ENCODE peak calls at places on chromosome 4, in eight cellular contexts. One of them, this sample, is unnamed.

GRCh38 chr4:52721968-52722814 is 29.0 kb downstream of the ERVMER34-1 start:
- DNase-seq in activated CD8-positive, alpha-beta memory T cell treated with anti-CD3 and anti-CD28 coated beads for 4 hours: peak; percentile 73
- DNase-seq in natural killer cell treated with Interleukin-12 subunit alpha and Interleukin-12 subunit beta and Interleukin-15 and Interleukin-18, amount 100 ng/mL, for 72 hours: peak; percentile 91
- DNase-seq in T-helper 1 cell: peak; percentile 83
- DNase-seq in brain microvascular endothelial cell: peak; percentile 97
- DNase-seq in AG04450: peak; percentile 92
- DNase-seq in LHCN-M2: peak; percentile 93
- DNase-seq in fibroblast of mammary gland: peak; percentile 97
- DNase-seq in this sample: peak; percentile 92

GRCh38 chr4:165716472-165716871 is 156.6 kb upstream of the TLL1 start:
- DNase-seq in activated CD8-positive, alpha-beta memory T cell treated with anti-CD3 and anti-CD28 coated beads for 4 hours: no peak
- DNase-seq in natural killer cell treated with Interleukin-12 subunit alpha and Interleukin-12 subunit beta and Interleukin-15 and Interleukin-18, amount 100 ng/mL, for 72 hours: no peak
- DNase-seq in T-helper 1 cell: no peak
- DNase-seq in brain microvascular endothelial cell: no peak
- DNase-seq in AG04450: no peak
- DNase-seq in LHCN-M2: no peak
- DNase-seq in fibroblast of mammary gland: no peak
- DNase-seq in this sample: no peak

GRCh38 chr4:149997881-149998421 is 80.3 kb upstream of the DCLK2 start:
- DNase-seq in activated CD8-positive, alpha-beta memory T cell treated with anti-CD3 and anti-CD28 coated beads for 4 hours: no peak
- DNase-seq in natural killer cell treated with Interleukin-12 subunit alpha and Interleukin-12 subunit beta and Interleukin-15 and Interleukin-18, amount 100 ng/mL, for 72 hours: no peak
- DNase-seq in T-helper 1 cell: no peak
- DNase-seq in brain microvascular endothelial cell: no peak
- DNase-seq in AG04450: no peak
- DNase-seq in LHCN-M2: peak; percentile 42
- DNase-seq in fibroblast of mammary gland: peak; percentile 65
- DNase-seq in this sample: peak; percentile 41

GRCh38 chr4:75490155-75490554 is 24.0 kb downstream of the RCHY1 start:
- DNase-seq in activated CD8-positive, alpha-beta memory T cell treated with anti-CD3 and anti-CD28 coated beads for 4 hours: no peak
- DNase-seq in natural killer cell treated with Interleukin-12 subunit alpha and Interleukin-12 subunit beta and Interleukin-15 and Interleukin-18, amount 100 ng/mL, for 72 hours: no peak
- DNase-seq in T-helper 1 cell: no peak
- DNase-seq in brain microvascular endothelial cell: no peak
- DNase-seq in AG04450: peak; percentile 7
- DNase-seq in LHCN-M2: peak; percentile 43
- DNase-seq in fibroblast of mammary gland: peak; percentile 56
- DNase-seq in this sample: no peak

GRCh38 chr4:34037280-34037679 is 2207.0 kb downstream of the ARAP2 start:
- DNase-seq in activated CD8-positive, alpha-beta memory T cell treated with anti-CD3 and anti-CD28 coated beads for 4 hours: no peak
- DNase-seq in natural killer cell treated with Interleukin-12 subunit alpha and Interleukin-12 subunit beta and Interleukin-15 and Interleukin-18, amount 100 ng/mL, for 72 hours: no peak
- DNase-seq in T-helper 1 cell: no peak
- DNase-seq in brain microvascular endothelial cell: no peak
- DNase-seq in AG04450: no peak
- DNase-seq in LHCN-M2: peak; percentile 30
- DNase-seq in fibroblast of mammary gland: no peak
- DNase-seq in this sample: no peak

GRCh38 chr4:112889619-112890294 is 159.7 kb upstream of the ANK2 start:
- DNase-seq in activated CD8-positive, alpha-beta memory T cell treated with anti-CD3 and anti-CD28 coated beads for 4 hours: no peak
- DNase-seq in natural killer cell treated with Interleukin-12 subunit alpha and Interleukin-12 subunit beta and Interleukin-15 and Interleukin-18, amount 100 ng/mL, for 72 hours: no peak
- DNase-seq in T-helper 1 cell: no peak
- DNase-seq in brain microvascular endothelial cell: peak; percentile 25
- DNase-seq in AG04450: no peak
- DNase-seq in LHCN-M2: peak; percentile 96
- DNase-seq in fibroblast of mammary gland: peak; percentile 95
- DNase-seq in this sample: no peak

GRCh38 chr4:186701273-186701672 is 22.4 kb downstream of the FAT1 start:
- DNase-seq in activated CD8-positive, alpha-beta memory T cell treated with anti-CD3 and anti-CD28 coated beads for 4 hours: no peak
- DNase-seq in natural killer cell treated with Interleukin-12 subunit alpha and Interleukin-12 subunit beta and Interleukin-15 and Interleukin-18, amount 100 ng/mL, for 72 hours: no peak
- DNase-seq in T-helper 1 cell: no peak
- DNase-seq in brain microvascular endothelial cell: no peak
- DNase-seq in AG04450: no peak
- DNase-seq in LHCN-M2: peak; percentile 84
- DNase-seq in fibroblast of mammary gland: peak; percentile 64
- DNase-seq in this sample: peak; percentile 51

GRCh38 chr4:56728512-56728911 is 47.4 kb upstream of the HOPX start:
- DNase-seq in activated CD8-positive, alpha-beta memory T cell treated with anti-CD3 and anti-CD28 coated beads for 4 hours: no peak
- DNase-seq in natural killer cell treated with Interleukin-12 subunit alpha and Interleukin-12 subunit beta and Interleukin-15 and Interleukin-18, amount 100 ng/mL, for 72 hours: no peak
- DNase-seq in T-helper 1 cell: no peak
- DNase-seq in brain microvascular endothelial cell: peak; percentile 88
- DNase-seq in AG04450: peak; percentile 63
- DNase-seq in LHCN-M2: peak; percentile 95
- DNase-seq in fibroblast of mammary gland: peak; percentile 99
- DNase-seq in this sample: peak; percentile 83

GRCh38 chr4:25088342-25088952 is 57.7 kb upstream of the LGI2 start:
- DNase-seq in activated CD8-positive, alpha-beta memory T cell treated with anti-CD3 and anti-CD28 coated beads for 4 hours: no peak
- DNase-seq in natural killer cell treated with Interleukin-12 subunit alpha and Interleukin-12 subunit beta and Interleukin-15 and Interleukin-18, amount 100 ng/mL, for 72 hours: no peak
- DNase-seq in T-helper 1 cell: no peak
- DNase-seq in brain microvascular endothelial cell: peak; percentile 17
- DNase-seq in AG04450: no peak
- DNase-seq in LHCN-M2: no peak
- DNase-seq in fibroblast of mammary gland: peak; percentile 18
- DNase-seq in this sample: no peak

GRCh38 chr4:98522062-98522461 is 136.3 kb downstream of the TSPAN5 start:
- DNase-seq in activated CD8-positive, alpha-beta memory T cell treated with anti-CD3 and anti-CD28 coated beads for 4 hours: no peak
- DNase-seq in natural killer cell treated with Interleukin-12 subunit alpha and Interleukin-12 subunit beta and Interleukin-15 and Interleukin-18, amount 100 ng/mL, for 72 hours: no peak
- DNase-seq in T-helper 1 cell: no peak
- DNase-seq in brain microvascular endothelial cell: peak; percentile 10
- DNase-seq in AG04450: no peak
- DNase-seq in LHCN-M2: no peak
- DNase-seq in fibroblast of mammary gland: no peak
- DNase-seq in this sample: no peak

GRCh38 chr4:119623025-119623424 is 5.6 kb downstream of the PDE5A start:
- DNase-seq in activated CD8-positive, alpha-beta memory T cell treated with anti-CD3 and anti-CD28 coated beads for 4 hours: no peak
- DNase-seq in natural killer cell treated with Interleukin-12 subunit alpha and Interleukin-12 subunit beta and Interleukin-15 and Interleukin-18, amount 100 ng/mL, for 72 hours: no peak
- DNase-seq in T-helper 1 cell: no peak
- DNase-seq in brain microvascular endothelial cell: no peak
- DNase-seq in AG04450: no peak
- DNase-seq in LHCN-M2: peak; percentile 6
- DNase-seq in fibroblast of mammary gland: peak; percentile 5
- DNase-seq in this sample: peak; percentile 49

GRCh38 chr4:141465151-141465550 is 171.2 kb upstream of the IL15 start:
- DNase-seq in activated CD8-positive, alpha-beta memory T cell treated with anti-CD3 and anti-CD28 coated beads for 4 hours: no peak
- DNase-seq in natural killer cell treated with Interleukin-12 subunit alpha and Interleukin-12 subunit beta and Interleukin-15 and Interleukin-18, amount 100 ng/mL, for 72 hours: no peak
- DNase-seq in T-helper 1 cell: no peak
- DNase-seq in brain microvascular endothelial cell: no peak
- DNase-seq in AG04450: no peak
- DNase-seq in LHCN-M2: no peak
- DNase-seq in fibroblast of mammary gland: no peak
- DNase-seq in this sample: no peak

GRCh38 chr4:186329372-186329771 is 63.4 kb downstream of the F11 start:
- DNase-seq in activated CD8-positive, alpha-beta memory T cell treated with anti-CD3 and anti-CD28 coated beads for 4 hours: no peak
- DNase-seq in natural killer cell treated with Interleukin-12 subunit alpha and Interleukin-12 subunit beta and Interleukin-15 and Interleukin-18, amount 100 ng/mL, for 72 hours: no peak
- DNase-seq in T-helper 1 cell: no peak
- DNase-seq in brain microvascular endothelial cell: no peak
- DNase-seq in AG04450: no peak
- DNase-seq in LHCN-M2: no peak
- DNase-seq in fibroblast of mammary gland: no peak
- DNase-seq in this sample: no peak

GRCh38 chr4:26056406-26056805 is 142.4 kb downstream of the SMIM20 start:
- DNase-seq in activated CD8-positive, alpha-beta memory T cell treated with anti-CD3 and anti-CD28 coated beads for 4 hours: no peak
- DNase-seq in natural killer cell treated with Interleukin-12 subunit alpha and Interleukin-12 subunit beta and Interleukin-15 and Interleukin-18, amount 100 ng/mL, for 72 hours: no peak
- DNase-seq in T-helper 1 cell: no peak
- DNase-seq in brain microvascular endothelial cell: no peak
- DNase-seq in AG04450: no peak
- DNase-seq in LHCN-M2: no peak
- DNase-seq in fibroblast of mammary gland: no peak
- DNase-seq in this sample: no peak

GRCh38 chr4:122576261-122577188 is 44.3 kb downstream of the IL21 start:
- DNase-seq in activated CD8-positive, alpha-beta memory T cell treated with anti-CD3 and anti-CD28 coated beads for 4 hours: no peak
- DNase-seq in natural killer cell treated with Interleukin-12 subunit alpha and Interleukin-12 subunit beta and Interleukin-15 and Interleukin-18, amount 100 ng/mL, for 72 hours: no peak
- DNase-seq in T-helper 1 cell: no peak
- DNase-seq in brain microvascular endothelial cell: peak; percentile 70
- DNase-seq in AG04450: no peak
- DNase-seq in LHCN-M2: peak; percentile 57
- DNase-seq in fibroblast of mammary gland: peak; percentile 60
- DNase-seq in this sample: peak; percentile 45

GRCh38 chr4:176309772-176310171 is 10.0 kb upstream of the SPCS3 start:
- DNase-seq in activated CD8-positive, alpha-beta memory T cell treated with anti-CD3 and anti-CD28 coated beads for 4 hours: no peak
- DNase-seq in natural killer cell treated with Interleukin-12 subunit alpha and Interleukin-12 subunit beta and Interleukin-15 and Interleukin-18, amount 100 ng/mL, for 72 hours: no peak
- DNase-seq in T-helper 1 cell: no peak
- DNase-seq in brain microvascular endothelial cell: peak; percentile 62
- DNase-seq in AG04450: no peak
- DNase-seq in LHCN-M2: peak; percentile 21
- DNase-seq in fibroblast of mammary gland: peak; percentile 23
- DNase-seq in this sample: peak; percentile 37

GRCh38 chr4:7988437-7988836 is 48.8 kb upstream of the AFAP1 start:
- DNase-seq in activated CD8-positive, alpha-beta memory T cell treated with anti-CD3 and anti-CD28 coated beads for 4 hours: no peak
- DNase-seq in natural killer cell treated with Interleukin-12 subunit alpha and Interleukin-12 subunit beta and Interleukin-15 and Interleukin-18, amount 100 ng/mL, for 72 hours: no peak
- DNase-seq in T-helper 1 cell: no peak
- DNase-seq in brain microvascular endothelial cell: peak; percentile 45
- DNase-seq in AG04450: no peak
- DNase-seq in LHCN-M2: peak; percentile 35
- DNase-seq in fibroblast of mammary gland: peak; percentile 53
- DNase-seq in this sample: peak; percentile 45

GRCh38 chr4:1480720-1481119 is 74.5 kb upstream of the NKX1-1 start:
- DNase-seq in activated CD8-positive, alpha-beta memory T cell treated with anti-CD3 and anti-CD28 coated beads for 4 hours: no peak
- DNase-seq in natural killer cell treated with Interleukin-12 subunit alpha and Interleukin-12 subunit beta and Interleukin-15 and Interleukin-18, amount 100 ng/mL, for 72 hours: peak; percentile 32
- DNase-seq in T-helper 1 cell: no peak
- DNase-seq in brain microvascular endothelial cell: no peak
- DNase-seq in AG04450: no peak
- DNase-seq in LHCN-M2: no peak
- DNase-seq in fibroblast of mammary gland: no peak
- DNase-seq in this sample: no peak

GRCh38 chr4:37733230-37733904 is 47.2 kb upstream of the RELL1 start:
- DNase-seq in activated CD8-positive, alpha-beta memory T cell treated with anti-CD3 and anti-CD28 coated beads for 4 hours: no peak
- DNase-seq in natural killer cell treated with Interleukin-12 subunit alpha and Interleukin-12 subunit beta and Interleukin-15 and Interleukin-18, amount 100 ng/mL, for 72 hours: no peak
- DNase-seq in T-helper 1 cell: no peak
- DNase-seq in brain microvascular endothelial cell: no peak
- DNase-seq in AG04450: no peak
- DNase-seq in LHCN-M2: no peak
- DNase-seq in fibroblast of mammary gland: no peak
- DNase-seq in this sample: no peak

GRCh38 chr4:156977435-156978160 is 6.0 kb upstream of the PDGFC start:
- DNase-seq in activated CD8-positive, alpha-beta memory T cell treated with anti-CD3 and anti-CD28 coated beads for 4 hours: no peak
- DNase-seq in natural killer cell treated with Interleukin-12 subunit alpha and Interleukin-12 subunit beta and Interleukin-15 and Interleukin-18, amount 100 ng/mL, for 72 hours: no peak
- DNase-seq in T-helper 1 cell: no peak
- DNase-seq in brain microvascular endothelial cell: peak; percentile 93
- DNase-seq in AG04450: peak; percentile 90
- DNase-seq in LHCN-M2: peak; percentile 95
- DNase-seq in fibroblast of mammary gland: peak; percentile 98
- DNase-seq in this sample: peak; percentile 89

GRCh38 chr4:77044458-77045124 is 31.2 kb downstream of the CCNI start:
- DNase-seq in activated CD8-positive, alpha-beta memory T cell treated with anti-CD3 and anti-CD28 coated beads for 4 hours: no peak
- DNase-seq in natural killer cell treated with Interleukin-12 subunit alpha and Interleukin-12 subunit beta and Interleukin-15 and Interleukin-18, amount 100 ng/mL, for 72 hours: no peak
- DNase-seq in T-helper 1 cell: no peak
- DNase-seq in brain microvascular endothelial cell: no peak
- DNase-seq in AG04450: no peak
- DNase-seq in LHCN-M2: peak; percentile 70
- DNase-seq in fibroblast of mammary gland: peak; percentile 89
- DNase-seq in this sample: no peak

GRCh38 chr4:138897818-138898226 is 117.8 kb upstream of the NOCT start:
- DNase-seq in activated CD8-positive, alpha-beta memory T cell treated with anti-CD3 and anti-CD28 coated beads for 4 hours: no peak
- DNase-seq in natural killer cell treated with Interleukin-12 subunit alpha and Interleukin-12 subunit beta and Interleukin-15 and Interleukin-18, amount 100 ng/mL, for 72 hours: no peak
- DNase-seq in T-helper 1 cell: no peak
- DNase-seq in brain microvascular endothelial cell: peak; percentile 93
- DNase-seq in AG04450: peak; percentile 26
- DNase-seq in LHCN-M2: peak; percentile 44
- DNase-seq in fibroblast of mammary gland: peak; percentile 61
- DNase-seq in this sample: peak; percentile 71

GRCh38 chr4:4758708-4759107 is 100.8 kb upstream of the MSX1 start:
- DNase-seq in activated CD8-positive, alpha-beta memory T cell treated with anti-CD3 and anti-CD28 coated beads for 4 hours: no peak
- DNase-seq in natural killer cell treated with Interleukin-12 subunit alpha and Interleukin-12 subunit beta and Interleukin-15 and Interleukin-18, amount 100 ng/mL, for 72 hours: no peak
- DNase-seq in T-helper 1 cell: no peak
- DNase-seq in brain microvascular endothelial cell: no peak
- DNase-seq in AG04450: no peak
- DNase-seq in LHCN-M2: no peak
- DNase-seq in fibroblast of mammary gland: no peak
- DNase-seq in this sample: no peak

GRCh38 chr4:151806511-151806927 is 45.7 kb upstream of the GATB start:
- DNase-seq in activated CD8-positive, alpha-beta memory T cell treated with anti-CD3 and anti-CD28 coated beads for 4 hours: no peak
- DNase-seq in natural killer cell treated with Interleukin-12 subunit alpha and Interleukin-12 subunit beta and Interleukin-15 and Interleukin-18, amount 100 ng/mL, for 72 hours: no peak
- DNase-seq in T-helper 1 cell: no peak
- DNase-seq in brain microvascular endothelial cell: peak; percentile 78
- DNase-seq in AG04450: peak; percentile 47
- DNase-seq in LHCN-M2: peak; percentile 83
- DNase-seq in fibroblast of mammary gland: peak; percentile 79
- DNase-seq in this sample: peak; percentile 74